ENCODE peak calls at places on chromosomes 13 and 19, in five cellular contexts. C, F, Z, U and D are unnamed samples.
A peak's percentile ranks its signal among the peaks of the same experiment; 100 is the strongest.

GRCh38 chr13:51559916-51560315 is 24.3 kb upstream of the WDFY2 start:
- DNase-seq in F (no peak), U (no peak), C (no peak), Z (no peak), D (no peak)

GRCh38 chr13:33262997-33263396 is 22.6 kb downstream of the STARD13 start:
- DNase-seq in F (no peak), C (no peak), Z (no peak), U (no peak), D (no peak)

GRCh38 chr13:113631341-113632095 is 26.5 kb downstream of the ATP4B start:
- DNase-seq in U (no peak), C (no peak), Z (peak; percentile 42), F (no peak), D (peak; percentile 56)

GRCh38 chr13:86729206-86729605 is 930.0 kb upstream of the SLITRK6 start:
- DNase-seq in F (no peak), U (no peak), Z (no peak), C (no peak), D (no peak)

GRCh38 chr13:87676254-87677042 is 5.3 kb downstream of the SLITRK5 start:
- DNase-seq in U (no peak), Z (no peak), F (no peak), C (peak; percentile 76), D (no peak)

GRCh38 chr13:108527849-108528248 is 101.6 kb upstream of the MYO16 start:
- DNase-seq in C (no peak), Z (no peak), F (no peak), U (no peak), D (no peak)

GRCh38 chr13:51523082-51523518 is 61.2 kb upstream of the WDFY2 start:
- DNase-seq in F (no peak), U (no peak), C (no peak), Z (peak; percentile 58), D (no peak)

GRCh38 chr19:1101337-1101698 is 2.5 kb upstream of the GPX4 start:
- DNase-seq in C (peak; percentile 26), Z (no peak), F (no peak), U (no peak), D (no peak)

GRCh38 chr13:98539655-98540054 is 37.3 kb downstream of the STK24 start:
- DNase-seq in U (no peak), F (no peak), Z (no peak), C (no peak), D (no peak)

GRCh38 chr19:53140351-53140750 is 7.6 kb upstream of the ZNF415 start:
- DNase-seq in Z (no peak), C (no peak), F (no peak), U (no peak), D (no peak)

GRCh38 chr13:57631607-57632275 is at the start of gene PCDH17:
- DNase-seq in Z (peak; percentile 50), C (peak; percentile 85), U (no peak), F (no peak), D (no peak)

GRCh38 chr13:21683034-21683733 is 12.3 kb downstream of the FGF9 start:
- DNase-seq in Z (no peak), U (no peak), C (no peak), F (no peak), D (no peak)

GRCh38 chr13:66152596-66152995 is 1077.5 kb downstream of the PCDH9 start:
- DNase-seq in F (no peak), U (no peak), C (no peak), Z (no peak), D (no peak)

GRCh38 chr19:19900124-19900523 is 622 bp upstream of the ZNF93 start:
- DNase-seq in F (no peak), Z (no peak), C (peak; percentile 33), U (no peak), D (no peak)

GRCh38 chr13:39616087-39616694 is 13.2 kb upstream of the LHFPL6 start:
- DNase-seq in U (peak; percentile 44), C (peak; percentile 90), F (no peak), Z (no peak), D (no peak)

GRCh38 chr13:95784891-95785290 is 108.0 kb downstream of the DNAJC3 start:
- DNase-seq in Z (no peak), F (no peak), U (no peak), C (no peak), D (no peak)

GRCh38 chr13:34034411-34034810 is 216.5 kb downstream of the RFC3 start:
- DNase-seq in F (no peak), U (no peak), C (no peak), Z (no peak), D (no peak)

GRCh38 chr13:98785968-98786367 is 33.5 kb upstream of the SLC15A1 start:
- DNase-seq in C (no peak), F (no peak), U (no peak), Z (no peak), D (no peak)

GRCh38 chr13:27967203-27967735 is 1.8 kb downstream of the CDX2 start:
- DNase-seq in C (peak; percentile 40), Z (no peak), F (no peak), U (no peak), D (no peak)

GRCh38 chr13:63024458-63024857 is 1608.8 kb upstream of the PCDH20 start:
- DNase-seq in U (no peak), F (no peak), C (no peak), Z (no peak), D (no peak)

GRCh38 chr19:13100871-13101589 is 1.6 kb downstream of the LYL1 start:
- DNase-seq in C (peak; percentile 76), U (no peak), F (no peak), Z (no peak), D (no peak)

GRCh38 chr19:51686171-51686570 is 7.0 kb upstream of the SPACA6 start:
- DNase-seq in C (no peak), Z (no peak), F (no peak), U (no peak), D (no peak)

GRCh38 chr13:44051923-44052322 is 172.2 kb downstream of the LACC1 start:
- DNase-seq in F (no peak), Z (no peak), C (no peak), U (no peak), D (no peak)

GRCh38 chr13:101915333-101915732 is 462.9 kb downstream of the ITGBL1 start:
- DNase-seq in C (peak; percentile 62), F (no peak), U (no peak), Z (no peak), D (no peak)

GRCh38 chr13:43546821-43547220 is 240.0 kb downstream of the ENOX1 start:
- DNase-seq in Z (no peak), C (no peak), U (no peak), F (no peak), D (no peak)

GRCh38 chr13:52010890-52011689 is at the start of gene ATP7B:
- DNase-seq in U (no peak), Z (no peak), F (no peak), C (peak; percentile 81), D (no peak)

GRCh38 chr19:35266904-35267817 is 1.6 kb upstream of the USF2 start:
- DNase-seq in Z (no peak), C (peak; percentile 63), F (no peak), U (no peak), D (no peak)

GRCh38 chr19:32875428-32875827 is 5.9 kb upstream of the SLC7A9 start:
- DNase-seq in C (peak; percentile 34), U (no peak), Z (no peak), F (no peak), D (no peak)

GRCh38 chr13:40502236-40502635 is 164.2 kb downstream of the FOXO1 start:
- DNase-seq in U (no peak), F (peak; percentile 53), C (no peak), Z (no peak), D (no peak)

GRCh38 chr13:95002968-95003813 is 290.8 kb upstream of the SOX21 start:
- DNase-seq in Z (no peak), C (peak; percentile 60), U (no peak), F (no peak), D (no peak)

GRCh38 chr13:47426126-47426849 is 529.4 kb upstream of the HTR2A start:
- DNase-seq in F (no peak), U (no peak), C (no peak), Z (no peak), D (peak; percentile 61)

DNA sequence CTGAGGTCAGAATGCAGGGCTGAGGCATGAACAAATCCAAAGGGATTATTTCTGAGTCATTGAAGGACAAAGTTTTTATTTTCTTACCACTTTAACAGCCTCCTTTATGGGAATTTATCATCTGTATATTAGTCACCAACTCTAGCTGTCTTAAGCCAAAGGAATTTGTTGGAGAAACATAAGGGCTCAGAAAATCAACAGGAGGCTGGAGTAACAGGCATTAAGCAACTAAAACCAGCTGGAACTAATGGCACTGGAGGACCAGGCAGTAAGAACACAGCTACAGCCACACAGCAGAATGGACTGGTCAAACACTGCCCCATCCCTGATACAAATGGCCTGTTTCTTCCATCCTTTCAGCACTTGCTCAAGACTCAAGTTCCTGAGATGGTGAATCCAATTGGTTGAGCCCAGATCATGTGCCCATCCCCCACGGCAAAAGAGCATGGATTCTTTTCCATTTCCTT is 157.2 kb upstream of the FNDC3A start:
- DNase-seq in U (no peak), Z (no peak), C (peak; percentile 15), F (no peak), D (peak; percentile 80)
- H3K27ac ChIP-seq in U (no peak overlapping the region), Z (no peak overlapping the region), C (no peak overlapping the region), F (no peak overlapping the region), D (peak overlapping the region; percentile 73)

GRCh38 chr19:16385821-16386220 is 61.2 kb downstream of the KLF2 start:
- DNase-seq in U (no peak), F (no peak), C (no peak), Z (no peak), D (no peak)
- TF ChIP-seq POLR2AphosphoS5 in U (no peak), F (no peak), C (no peak), Z (no peak), D (no peak)

GRCh38 chr13:25192052-25192451 is 20.0 kb upstream of the AMER2 start:
- DNase-seq in Z (no peak), C (no peak), F (no peak), U (no peak), D (no peak)
- H3K27ac ChIP-seq in Z (no peak overlapping the region), C (no peak overlapping the region), F (no peak overlapping the region), U (no peak overlapping the region), D (no peak overlapping the region)

DNA sequence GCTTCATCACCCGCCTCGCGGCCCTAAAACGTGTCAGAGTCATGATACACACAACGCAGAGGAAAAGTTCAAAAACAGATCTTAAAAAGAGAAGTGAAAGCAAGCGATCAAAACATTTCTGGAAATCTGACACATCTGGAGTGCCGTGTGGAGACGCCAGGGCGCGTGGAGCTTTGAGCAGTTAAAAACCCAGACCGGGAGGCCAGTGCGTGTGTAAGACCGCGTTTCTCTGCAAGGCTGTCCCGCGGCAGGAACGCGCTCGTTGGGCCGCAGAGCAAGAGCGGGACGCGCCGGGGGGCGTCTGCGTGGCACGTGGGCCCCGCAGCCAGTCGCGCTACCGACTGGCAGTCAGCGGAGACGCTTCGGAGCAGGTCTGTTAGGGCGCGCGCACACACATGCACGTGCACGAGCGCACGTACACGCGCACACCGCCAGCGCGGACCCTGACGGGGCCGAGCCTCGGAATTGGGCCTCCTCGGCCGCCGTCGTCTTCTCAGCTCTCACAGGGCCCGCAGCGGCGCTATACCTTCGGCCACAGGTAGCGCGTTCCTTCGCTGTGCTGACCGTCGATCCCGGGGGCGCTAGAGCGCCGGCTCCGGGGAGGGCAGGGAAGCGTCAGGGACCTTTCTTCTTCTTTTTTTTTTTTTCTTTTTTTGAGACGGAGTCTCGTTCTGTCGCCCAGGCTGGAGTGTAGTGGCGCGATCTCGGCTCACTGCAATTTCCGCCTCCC is 35.8 kb downstream of the RNF6 start:
- DNase-seq in U (peak; percentile 65), Z (peak; percentile 82), F (peak; percentile 94), C (peak; percentile 97), D (peak; percentile 86)
- TF ChIP-seq POLR2AphosphoS5 in U (no peak), Z (peak; percentile 62), F (peak; percentile 77), C (peak; percentile 32), D (peak; percentile 89)

GRCh38 chr19:46202872-46203860 is 26.4 kb upstream of the IGFL1 start:
- DNase-seq in F (no peak), U (no peak), C (no peak), Z (no peak), D (no peak)
- H3K27ac ChIP-seq in F (no peak overlapping the region), U (no peak overlapping the region), C (no peak overlapping the region), Z (no peak overlapping the region), D (no peak overlapping the region)

GRCh38 chr19:2607712-2608601 is 94.5 kb downstream of the GNG7 start:
- DNase-seq in Z (no peak), U (no peak), C (no peak), F (no peak), D (no peak)
- TF ChIP-seq POLR2AphosphoS5 in Z (no peak), U (no peak), C (no peak), F (no peak), D (no peak)